ENCODE peak calls at places on chromosomes 3 and 15, in four cellular contexts. R is HepG2, A is IMR-90, F is HCT116. H is an unnamed sample.

GRCh38 chr3:123344175-123344908 is 104.5 kb downstream of the ADCY5 start:
- DNase-seq in R (no peak), A (peak), F (no peak), H (no peak)

GRCh38 chr3:134353831-134354611 is 20.2 kb downstream of the AMOTL2 start:
- DNase-seq in R (no peak), F (no peak), A (no peak), H (no peak)

GRCh38 chr15:98003528-98003927 is 43.0 kb downstream of the ARRDC4 start:
- DNase-seq in F (no peak), R (no peak), A (no peak), H (no peak)

GRCh38 chr15:94584833-94585244 is 353.5 kb downstream of the MCTP2 start:
- DNase-seq in A (no peak), R (no peak), F (no peak), H (peak)

GRCh38 chr3:71104090-71104489 is 479.4 kb downstream of the FOXP1 start:
- DNase-seq in A (peak), F (no peak), R (no peak), H (no peak)

GRCh38 chr3:89380006-89380405 is 272.6 kb downstream of the EPHA3 start:
- DNase-seq in A (peak), R (no peak), F (no peak), H (no peak)

GRCh38 chr3:49553320-49553689 is 972 bp upstream of the BSN start:
- DNase-seq in R (no peak), F (no peak), A (peak), H (no peak)

GRCh38 chr3:124859025-124859424 is 28.1 kb downstream of the ITGB5 start:
- DNase-seq in A (peak), F (no peak), R (no peak), H (no peak)

GRCh38 chr3:32681811-32682210 is 3.2 kb upstream of the CNOT10 start:
- DNase-seq in A (no peak), R (no peak), F (no peak), H (no peak)

GRCh38 chr15:41285285-41285684 is 47.1 kb downstream of the OIP5 start:
- DNase-seq in A (no peak), F (no peak), R (no peak), H (no peak)

GRCh38 chr3:124685481-124685880 is 44.8 kb upstream of the UMPS start:
- DNase-seq in F (no peak), A (no peak), R (no peak), H (no peak)

GRCh38 chr15:78065284-78065872 is 12.1 kb downstream of the TBC1D2B start:
- DNase-seq in F (no peak), R (peak), A (peak), H (no peak)

GRCh38 chr3:45134758-45135521 is 11.2 kb downstream of the CDCP1 start:
- DNase-seq in F (no peak), R (no peak), A (peak), H (no peak)

GRCh38 chr3:171569571-171570132 is 109.4 kb upstream of the TNIK start:
- DNase-seq in A (no peak), F (no peak), R (no peak), H (no peak)

GRCh38 chr3:192819001-192819569 is 91.7 kb upstream of the FGF12 start:
- DNase-seq in F (peak), A (peak), R (no peak), H (peak)

GRCh38 chr15:73522011-73522410 is 79.0 kb downstream of the REC114 start:
- DNase-seq in A (no peak), F (no peak), R (no peak), H (no peak)

GRCh38 chr3:52394751-52395502 is 50.0 kb downstream of the SEMA3G start:
- DNase-seq in R (no peak), F (no peak), A (no peak), H (no peak)

GRCh38 chr15:88839146-88839545 is 35.9 kb downstream of the ACAN start:
- DNase-seq in A (no peak), R (no peak), F (no peak), H (no peak)

GRCh38 chr3:116741462-116741861 is 31.9 kb downstream of the TUSC7 start:
- DNase-seq in A (no peak), F (no peak), R (no peak), H (no peak)

GRCh38 chr3:10189557-10190374 is 25.0 kb downstream of the IRAK2 start:
- DNase-seq in R (no peak), F (no peak), A (peak), H (peak)

GRCh38 chr3:42071720-42072582 is 19.2 kb upstream of the TRAK1 start:
- DNase-seq in R (peak), A (peak), F (no peak), H (no peak)

GRCh38 chr3:126472277-126473006 is 3.2 kb downstream of the ZXDC start:
- DNase-seq in A (peak), R (peak), F (peak), H (peak)

GRCh38 chr3:195542261-195542660 is 864 bp downstream of the PPP1R2 start:
- DNase-seq in F (no peak), A (no peak), R (no peak), H (no peak)

GRCh38 chr3:115644391-115644790 is 21.1 kb downstream of the GAP43 start:
- DNase-seq in F (no peak), A (peak), R (no peak), H (no peak)

GRCh38 chr15:31402511-31403056 is 75.9 kb downstream of the KLF13 start:
- DNase-seq in F (no peak), R (no peak), A (peak), H (no peak)

GRCh38 chr3:80592792-80593191 is 825.0 kb upstream of the ROBO1 start:
- DNase-seq in F (no peak), A (no peak), R (no peak), H (no peak)

GRCh38 chr3:49415931-49416601 is 3.8 kb downstream of the TCTA start:
- DNase-seq in R (no peak), F (no peak), A (no peak), H (peak)

GRCh38 chr3:70981252-70981933 is 602.1 kb downstream of the FOXP1 start:
- DNase-seq in R (no peak), F (no peak), A (no peak), H (no peak)

GRCh38 chr15:52011711-52012144 is 7.3 kb upstream of the MAPK6 start:
- DNase-seq in F (no peak), A (no peak), R (peak), H (no peak)

GRCh38 chr15:94229591-94230365 is 1.6 kb upstream of the MCTP2 start:
- DNase-seq in F (no peak), A (no peak), R (no peak), H (peak)

GRCh38 chr15:65132841-65133549 is 613 bp downstream of the PDCD7 start:
- DNase-seq in A (peak), R (peak), F (no peak), H (no peak)

GRCh38 chr3:158057666-158058065 is 48.6 kb downstream of the SHOX2 start:
- DNase-seq in R (no peak), F (no peak), A (no peak), H (no peak)

GRCh38 chr15:49843725-49844124 is 222.9 kb downstream of the DTWD1 start:
- DNase-seq in A (no peak), F (no peak), R (no peak), H (no peak)

GRCh38 chr3:29642393-29643033 is 361.6 kb downstream of the RBMS3 start:
- DNase-seq in F (no peak), A (peak), R (no peak), H (no peak)

GRCh38 chr15:98889930-98890695 is 117.5 kb downstream of the PGPEP1L start:
- DNase-seq in F (no peak), A (peak), R (no peak), H (no peak)

GRCh38 chr3:156661158-156661557 is 13.2 kb upstream of the TIPARP start:
- DNase-seq in F (no peak), A (no peak), R (no peak), H (no peak)

GRCh38 chr3:44976002-44976815 is at the start of the genes EXOSC7 and ZDHHC3:
- DNase-seq in F (peak), R (peak), A (peak), H (no peak)

DNA sequence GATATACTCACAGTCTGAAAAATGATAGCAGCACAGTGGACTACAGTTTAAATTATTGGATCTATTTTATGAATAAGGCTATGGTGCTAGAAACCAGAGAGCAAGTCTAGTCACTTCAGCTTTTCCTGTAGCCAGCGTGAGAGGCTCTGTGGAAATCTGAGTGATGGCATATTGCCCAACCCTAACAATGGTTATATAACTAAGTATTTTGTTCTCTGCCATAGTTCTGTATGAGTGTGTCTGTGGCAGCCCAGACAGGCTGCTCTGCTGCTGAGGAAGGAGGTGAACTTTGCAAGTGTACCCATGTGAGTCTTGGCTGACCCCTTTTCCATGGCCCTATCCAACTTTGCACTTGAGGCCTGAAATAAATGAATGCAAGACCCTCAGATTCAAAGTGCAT is 105.7 kb downstream of the LRTM1 start:
- DNase-seq in A (peak), R (no peak), F (no peak), H (no peak)
- TF ChIP-seq RAD21 in A (no peak), R (no peak), F (no peak), H (no peak)

GRCh38 chr15:39397883-39398282 is 183.0 kb upstream of the THBS1 start:
- DNase-seq in F (no peak), A (no peak), R (no peak), H (no peak)
- TF ChIP-seq RAD21 in F (no peak), A (no peak), R (no peak), H (no peak)

GRCh38 chr15:38521316-38521715 is 43.3 kb downstream of the RASGRP1 start:
- DNase-seq in A (no peak), F (no peak), R (no peak), H (no peak)
- TF ChIP-seq RAD21 in A (no peak), F (no peak), R (no peak), H (no peak)

GRCh38 chr3:56275120-56275519 is 193.1 kb downstream of the ERC2 start:
- DNase-seq in F (no peak), R (no peak), A (no peak), H (no peak)

GRCh38 chr3:56268621-56269394 is 199.5 kb downstream of the ERC2 start:
- DNase-seq in A (no peak), R (no peak), F (no peak), H (no peak)

GRCh38 chr3:56269755-56270154 is 198.5 kb downstream of the ERC2 start:
- DNase-seq in F (no peak), R (no peak), A (no peak), H (no peak)
- TF ChIP-seq RAD21 in F (no peak), R (no peak), A (no peak), H (no peak)

GRCh38 chr15:69919816-69920215 is 177.9 kb downstream of the TLE3 start:
- DNase-seq in F (no peak), A (no peak), R (no peak), H (no peak)
- TF ChIP-seq RAD21 in F (no peak), A (no peak), R (no peak), H (no peak)

DNA sequence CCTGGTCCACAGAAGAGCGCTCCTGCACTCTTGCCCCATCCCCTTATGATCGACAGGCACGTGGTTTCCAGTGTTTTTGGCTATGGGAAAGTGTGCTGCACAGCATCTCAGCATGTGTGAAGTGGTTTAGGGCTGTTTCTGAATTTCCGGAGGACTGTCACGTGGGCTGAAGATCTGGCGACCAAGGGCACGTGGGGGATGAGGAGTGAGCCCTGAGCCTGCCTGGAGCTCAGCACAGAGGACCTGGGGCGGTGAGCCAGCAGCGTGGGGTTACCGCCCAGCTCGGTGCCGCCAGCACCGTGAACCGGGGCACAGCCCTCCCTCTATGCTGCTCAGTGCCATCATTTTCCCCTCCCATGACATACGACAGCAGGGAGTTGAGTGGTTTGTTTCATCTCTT is 150.2 kb downstream of the DNAJB8 start:
- DNase-seq in F (no peak), A (no peak), R (no peak), H (no peak)
- TF ChIP-seq RAD21 in F (no peak), A (no peak), R (no peak), H (no peak)

GRCh38 chr15:53976844-53977392 is 1.3 kb upstream of the UNC13C start:
- DNase-seq in R (peak), F (no peak), A (no peak), H (no peak)
- TF ChIP-seq RAD21 in R (peak), F (no peak), A (no peak), H (peak)

GRCh38 chr3:144516029-144516428 is 544.4 kb downstream of the DIPK2A start:
- DNase-seq in F (no peak), A (no peak), R (no peak), H (no peak)
- TF ChIP-seq RAD21 in F (no peak), A (no peak), R (no peak), H (no peak)

H was measured in GM12878.